ENCODE peak calls at places on chromosomes 6 and 20, in ten cellular contexts. X is SIG-M5, A is NCI-H1092, H is T-helper 1 cell, Y is hepatocyte, P is Daoy, C is GM04503, B is ovary, L is amniotic epithelial cell, I is SK-MEL-5. M is an unnamed sample.

GRCh38 chr6:166488701-166489100 is 97.8 kb downstream of the RAMACL start:
- DNase-seq in X (no peak), A (no peak), H (no peak), Y (no peak), P (no peak), C (no peak), B (no peak), L (no peak), I (no peak), M (no peak)

GRCh38 chr20:46990017-46990810 is 95.6 kb downstream of the EYA2 start:
- DNase-seq in X (no peak), A (no peak), H (no peak), Y (no peak), P (no peak), C (no peak), B (no peak), L (no peak), I (no peak), M (no peak)

GRCh38 chr6:78526432-78526831 is 340.9 kb upstream of the IRAK1BP1 start:
- DNase-seq in X (no peak), A (no peak), H (no peak), Y (peak; percentile 5), P (no peak), C (no peak), B (no peak), L (no peak), I (no peak), M (no peak)

GRCh38 chr6:17460862-17461261 is 67.5 kb downstream of the CAP2 start:
- DNase-seq in X (no peak), A (no peak), H (no peak), Y (no peak), P (no peak), C (no peak), B (no peak), L (no peak), I (no peak), M (no peak)

GRCh38 chr20:36342721-36343120 is 36.6 kb downstream of the DLGAP4 start:
- DNase-seq in X (no peak), A (no peak), H (no peak), Y (no peak), P (no peak), C (no peak), B (no peak), L (no peak), I (no peak), M (no peak)

GRCh38 chr6:27617046-27617687 is 144.3 kb upstream of the ZNF184 start:
- DNase-seq in X (no peak), A (no peak), H (no peak), Y (no peak), P (peak; percentile 41), C (no peak), B (no peak), L (peak; percentile 16), I (peak; percentile 75), M (no peak)

GRCh38 chr6:32666420-32667300 is at the start of gene HLA-DQB1:
- DNase-seq in X (no peak), A (no peak), H (peak; percentile 54), Y (peak; percentile 74), P (peak; percentile 77), C (no peak), B (no peak), L (peak; percentile 24), I (peak; percentile 80), M (no peak)

GRCh38 chr6:146870765-146871164 is 272.0 kb downstream of the ADGB start:
- DNase-seq in X (no peak), A (no peak), H (no peak), Y (no peak), P (no peak), C (no peak), B (no peak), L (no peak), I (no peak), M (no peak)

GRCh38 chr20:33697129-33697528 is 10.9 kb upstream of the E2F1 start:
- DNase-seq in X (no peak), A (no peak), H (no peak), Y (no peak), P (peak; percentile 49), C (no peak), B (no peak), L (no peak), I (no peak), M (no peak)

GRCh38 chr6:138086573-138087196 is 20.5 kb downstream of the PERP start:
- DNase-seq in X (no peak), A (peak; percentile 38), H (no peak), Y (peak; percentile 66), P (peak; percentile 78), C (no peak), B (no peak), L (peak; percentile 44), I (peak; percentile 59), M (peak; percentile 93)

GRCh38 chr6:44065443-44066115 is 61.7 kb downstream of the MRPL14 start:
- DNase-seq in X (no peak), A (no peak), H (no peak), Y (no peak), P (no peak), C (no peak), B (no peak), L (no peak), I (no peak), M (no peak)

GRCh38 chr6:109794201-109794926 is 103.3 kb downstream of the FIG4 start:
- DNase-seq in X (no peak), A (peak; percentile 24), H (no peak), Y (peak; percentile 39), P (peak; percentile 77), C (no peak), B (no peak), L (peak; percentile 68), I (no peak), M (peak; percentile 68)

GRCh38 chr20:19095762-19096161 is 116.7 kb upstream of the SLC24A3 start:
- DNase-seq in X (no peak), A (no peak), H (no peak), Y (no peak), P (no peak), C (no peak), B (no peak), L (no peak), I (peak; percentile 27), M (no peak)

GRCh38 chr6:106087548-106088325 is 1.6 kb downstream of the PRDM1 start:
- DNase-seq in X (no peak), A (no peak), H (no peak), Y (no peak), P (peak; percentile 58), C (no peak), B (no peak), L (peak; percentile 69), I (no peak), M (no peak)

GRCh38 chr20:18092890-18093289 is 35.2 kb upstream of the OVOL2 start:
- DNase-seq in X (no peak), A (no peak), H (no peak), Y (no peak), P (peak; percentile 25), C (no peak), B (no peak), L (no peak), I (no peak), M (no peak)

GRCh38 chr6:167849846-167850459 is 23.2 kb downstream of the AFDN start:
- DNase-seq in X (no peak), A (no peak), H (no peak), Y (peak; percentile 39), P (peak; percentile 52), C (no peak), B (no peak), L (peak; percentile 93), I (peak; percentile 27), M (no peak)

GRCh38 chr6:169073311-169073710 is 180.3 kb downstream of the THBS2 start:
- DNase-seq in X (no peak), A (no peak), H (no peak), Y (no peak), P (no peak), C (peak; percentile 98), B (no peak), L (peak; percentile 84), I (no peak), M (no peak)

GRCh38 chr6:128327890-128328289 is 192.5 kb downstream of the PTPRK start:
- DNase-seq in X (no peak), A (no peak), H (peak; percentile 0), Y (peak; percentile 8), P (peak; percentile 17), C (no peak), B (no peak), L (peak; percentile 44), I (peak; percentile 61), M (peak; percentile 29)

GRCh38 chr6:166005846-166006592 is 161.6 kb downstream of the TBXT start:
- DNase-seq in X (no peak), A (peak; percentile 35), H (no peak), Y (peak; percentile 74), P (peak; percentile 39), C (no peak), B (peak; percentile 93), L (peak; percentile 92), I (peak; percentile 94), M (peak; percentile 89)